ENCODE peak calls at places on chromosomes 1 and 21, in seven cellular contexts. H is IMR-90, M is tibial artery, Q is HepG2, V is mesothelial cell of epicardium, U is HCT116, O is dorsolateral prefrontal cortex. D is an unnamed sample.

GRCh38 chr1:41621791-41622190 is 137.3 kb upstream of the EDN2 start:
- DNase-seq in H (no peak), M (no peak), Q (no peak), V (no peak), U (no peak), O (no peak), D (no peak)

GRCh38 chr21:20617130-20617529 is 381.1 kb upstream of the NCAM2 start:
- DNase-seq in H (no peak), M (no peak), Q (no peak), V (no peak), U (no peak), O (no peak), D (no peak)

GRCh38 chr1:11046270-11046566 is 821 bp downstream of the MASP2 start:
- DNase-seq in H (no peak), M (no peak), Q (peak), V (no peak), U (no peak), O (no peak), D (no peak)

GRCh38 chr21:32641715-32642698 is 29.8 kb upstream of the CFAP298 start:
- DNase-seq in H (no peak), M (no peak), Q (no peak), V (no peak), U (no peak), O (no peak), D (no peak)

GRCh38 chr1:40939320-40940059 is 40.0 kb upstream of the CTPS1 start:
- DNase-seq in H (peak), M (peak), Q (peak), V (no peak), U (no peak), O (no peak), D (no peak)

GRCh38 chr1:179321533-179322216 is 28.1 kb downstream of the SOAT1 start:
- DNase-seq in H (no peak), M (no peak), Q (no peak), V (no peak), U (no peak), O (no peak), D (no peak)

GRCh38 chr1:9375912-9376311 is 83.2 kb downstream of the SPSB1 start:
- DNase-seq in H (no peak), M (peak), Q (no peak), V (no peak), U (no peak), O (no peak), D (no peak)

GRCh38 chr21:45430521-45431501 is 25.8 kb downstream of the COL18A1 start:
- DNase-seq in H (peak), M (no peak), Q (peak), V (peak), U (no peak), O (no peak), D (no peak)

GRCh38 chr21:36658926-36659325 is 40.0 kb upstream of the SIM2 start:
- DNase-seq in H (no peak), M (no peak), Q (no peak), V (no peak), U (no peak), O (no peak), D (no peak)

GRCh38 chr1:95321516-95321915 is 87.5 kb downstream of the RWDD3 start:
- DNase-seq in H (no peak), M (no peak), Q (no peak), V (no peak), U (no peak), O (no peak), D (no peak)

GRCh38 chr1:180270767-180271639 is 40.9 kb downstream of the LHX4 start:
- DNase-seq in H (peak), M (no peak), Q (peak), V (no peak), U (no peak), O (peak), D (no peak)

GRCh38 chr21:39377444-39378050 is 28.7 kb upstream of the HMGN1 start:
- DNase-seq in H (no peak), M (no peak), Q (peak), V (no peak), U (no peak), O (no peak), D (no peak)

GRCh38 chr1:112735752-112736151 is 20.6 kb upstream of the PPM1J start:
- DNase-seq in H (peak), M (no peak), Q (no peak), V (no peak), U (peak), O (no peak), D (no peak)

GRCh38 chr1:17601643-17602382 is 62.3 kb downstream of the ARHGEF10L start:
- DNase-seq in H (no peak), M (no peak), Q (no peak), V (no peak), U (no peak), O (no peak), D (no peak)

GRCh38 chr1:186792870-186793581 is 35.7 kb upstream of the PLA2G4A start:
- DNase-seq in H (peak), M (no peak), Q (no peak), V (no peak), U (no peak), O (no peak), D (no peak)

GRCh38 chr1:225695578-225696332 is 42.8 kb upstream of the ENAH start:
- DNase-seq in H (peak), M (no peak), Q (peak), V (no peak), U (no peak), O (no peak), D (no peak)

GRCh38 chr21:15037095-15037730 is 27.6 kb downstream of the NRIP1 start:
- DNase-seq in H (no peak), M (no peak), Q (no peak), V (no peak), U (no peak), O (no peak), D (no peak)

GRCh38 chr1:170063109-170063826 is 11.2 kb downstream of the KIFAP3 start:
- DNase-seq in H (peak), M (no peak), Q (peak), V (no peak), U (peak), O (no peak), D (no peak)

GRCh38 chr1:60620107-60620506 is 462.3 kb upstream of the NFIA start:
- DNase-seq in H (no peak), M (no peak), Q (no peak), V (no peak), U (no peak), O (no peak), D (no peak)

GRCh38 chr1:221284028-221284427 is 404.8 kb downstream of the HLX start:
- DNase-seq in H (peak), M (no peak), Q (no peak), V (no peak), U (peak), O (no peak), D (no peak)

GRCh38 chr1:238960071-238960470 is 426.3 kb upstream of the CHRM3 start:
- DNase-seq in H (peak), M (no peak), Q (no peak), V (no peak), U (no peak), O (no peak), D (no peak)

GRCh38 chr1:226064168-226064815 is 1.8 kb downstream of the H3-3A start:
- DNase-seq in H (no peak), M (no peak), Q (peak), V (no peak), U (no peak), O (no peak), D (no peak)

GRCh38 chr21:39527664-39528381 is 76.1 kb downstream of the SH3BGR start:
- DNase-seq in H (no peak), M (no peak), Q (peak), V (no peak), U (no peak), O (no peak), D (no peak)

GRCh38 chr1:237851209-237851845 is 39.4 kb downstream of the ZP4 start:
- DNase-seq in H (peak), M (no peak), Q (peak), V (peak), U (no peak), O (peak), D (no peak)

GRCh38 chr1:222786107-222786506 is 28.7 kb upstream of the DISP1 start:
- DNase-seq in H (no peak), M (no peak), Q (no peak), V (no peak), U (no peak), O (no peak), D (no peak)

GRCh38 chr21:39387461-39388037 is 38.7 kb upstream of the HMGN1 start:
- DNase-seq in H (peak), M (peak), Q (peak), V (peak), U (peak), O (peak), D (peak)

GRCh38 chr21:37710555-37711293 is 205.5 kb downstream of the KCNJ6 start:
- DNase-seq in H (peak), M (no peak), Q (peak), V (no peak), U (no peak), O (peak), D (no peak)

GRCh38 chr1:59445040-59445439 is 148.1 kb downstream of the FGGY start:
- DNase-seq in H (no peak), M (no peak), Q (no peak), V (no peak), U (no peak), O (no peak), D (no peak)

GRCh38 chr1:14259191-14259757 is 339.2 kb upstream of the KAZN start:
- DNase-seq in H (no peak), M (peak), Q (no peak), V (no peak), U (no peak), O (peak), D (no peak)

GRCh38 chr1:106678661-106679060 is 377.8 kb upstream of the PRMT6 start:
- DNase-seq in H (no peak), M (no peak), Q (no peak), V (no peak), U (no peak), O (no peak), D (no peak)

GRCh38 chr21:9738527-9738926 is 782.9 kb upstream of the TPTE start:
- DNase-seq in H (no peak), M (no peak), Q (no peak), V (no peak), U (no peak), O (no peak), D (no peak)

GRCh38 chr1:240455228-240455821 is 156.6 kb downstream of the GREM2 start:
- DNase-seq in H (peak), M (no peak), Q (no peak), V (no peak), U (no peak), O (no peak), D (no peak)

GRCh38 chr1:30903343-30904034 is 5.1 kb downstream of the SDC3 start:
- DNase-seq in H (peak), M (no peak), Q (no peak), V (no peak), U (no peak), O (no peak), D (no peak)

DNA sequence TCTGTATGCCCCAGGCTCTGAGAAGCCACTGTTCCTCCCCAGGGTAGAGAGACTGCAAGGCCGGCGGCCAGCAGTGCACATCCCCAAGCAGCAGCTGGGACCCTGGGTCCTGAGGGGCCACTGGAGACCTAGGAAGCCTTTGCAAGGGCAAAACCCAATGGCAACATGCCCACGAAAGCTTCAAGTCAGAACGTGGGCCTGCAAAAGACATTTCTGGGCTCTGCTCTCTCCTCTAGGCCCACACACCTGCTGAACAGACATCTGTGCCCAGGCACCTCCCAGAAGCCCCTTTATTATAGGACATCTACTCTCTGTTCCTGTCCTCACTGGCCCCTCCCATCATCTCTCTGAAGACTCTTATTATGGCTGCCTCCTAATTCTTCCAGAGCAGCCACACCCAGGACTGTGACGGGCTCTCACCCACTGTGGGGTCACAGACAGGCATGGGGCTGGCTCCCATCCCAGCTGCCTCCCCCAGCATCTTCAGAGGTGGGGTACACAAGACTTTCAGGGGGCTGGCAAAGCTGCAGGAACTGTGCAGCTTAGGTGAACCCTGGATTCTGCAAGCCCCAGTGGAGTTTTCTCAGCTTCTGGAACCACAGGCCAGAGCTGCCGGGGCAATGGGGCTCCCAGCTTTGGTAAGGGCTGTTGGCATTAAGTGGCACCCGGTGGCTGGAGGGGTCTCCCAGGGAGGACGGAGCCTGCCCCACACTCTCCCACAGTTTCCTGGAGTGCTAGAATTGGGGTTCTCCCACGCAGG is 12.6 kb downstream of the TRIM11 start:
- DNase-seq in H (no peak), M (no peak), Q (no peak), V (no peak), U (no peak), O (no peak), D (peak)
- TF ChIP-seq CTCF in H (no peak), M (no peak), Q (no peak), V (no peak), U (no peak), O (no peak), D (no peak)

GRCh38 chr1:232305020-232305419 is 324.9 kb downstream of the SIPA1L2 start:
- DNase-seq in H (no peak), M (no peak), Q (no peak), V (no peak), U (no peak), O (no peak), D (no peak)

GRCh38 chr1:232303221-232303620 is 326.7 kb downstream of the SIPA1L2 start:
- DNase-seq in H (no peak), M (no peak), Q (no peak), V (no peak), U (no peak), O (no peak), D (no peak)

GRCh38 chr1:232307299-232307698 is 322.6 kb downstream of the SIPA1L2 start:
- DNase-seq in H (no peak), M (peak), Q (no peak), V (no peak), U (no peak), O (no peak), D (no peak)

GRCh38 chr1:232308616-232309015 is 321.3 kb downstream of the SIPA1L2 start:
- DNase-seq in H (no peak), M (no peak), Q (no peak), V (no peak), U (no peak), O (no peak), D (no peak)

DNA sequence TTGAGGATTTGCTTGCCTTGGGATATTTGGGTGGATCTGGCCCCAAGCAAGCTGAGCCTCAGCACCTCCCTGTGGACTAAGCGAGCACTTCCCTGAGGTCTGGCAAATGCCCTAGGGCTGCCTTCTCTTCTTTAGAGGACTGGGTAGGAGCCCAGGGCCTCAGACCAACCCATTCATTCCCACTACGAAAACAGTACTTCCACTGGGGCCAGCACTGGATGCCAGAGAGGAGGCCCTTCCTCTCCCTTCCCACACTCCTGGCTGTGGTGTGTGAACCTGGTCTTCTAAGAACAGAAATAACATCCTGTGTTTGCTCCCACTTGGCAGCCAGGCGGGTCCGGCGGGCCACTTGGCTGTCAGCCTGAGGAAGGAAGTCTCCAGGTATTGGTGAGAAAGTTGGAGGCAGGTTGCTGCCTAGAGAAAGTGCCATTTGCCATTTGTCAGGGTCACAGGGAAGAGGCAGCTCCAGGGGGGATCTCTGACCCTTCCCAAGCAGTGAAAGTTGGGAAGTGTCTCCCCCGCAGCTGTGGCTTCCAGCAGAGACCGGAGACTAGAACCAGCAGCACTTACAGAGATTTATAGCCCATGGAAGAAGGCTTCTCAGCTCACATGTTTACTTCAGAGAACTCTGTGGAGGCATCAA is 323.5 kb downstream of the SIPA1L2 start:
- DNase-seq in H (no peak), M (peak), Q (no peak), V (no peak), U (no peak), O (no peak), D (no peak)
- TF ChIP-seq CTCF in H (no peak), M (peak), Q (no peak), V (no peak), U (peak), O (no peak), D (no peak)

DNA sequence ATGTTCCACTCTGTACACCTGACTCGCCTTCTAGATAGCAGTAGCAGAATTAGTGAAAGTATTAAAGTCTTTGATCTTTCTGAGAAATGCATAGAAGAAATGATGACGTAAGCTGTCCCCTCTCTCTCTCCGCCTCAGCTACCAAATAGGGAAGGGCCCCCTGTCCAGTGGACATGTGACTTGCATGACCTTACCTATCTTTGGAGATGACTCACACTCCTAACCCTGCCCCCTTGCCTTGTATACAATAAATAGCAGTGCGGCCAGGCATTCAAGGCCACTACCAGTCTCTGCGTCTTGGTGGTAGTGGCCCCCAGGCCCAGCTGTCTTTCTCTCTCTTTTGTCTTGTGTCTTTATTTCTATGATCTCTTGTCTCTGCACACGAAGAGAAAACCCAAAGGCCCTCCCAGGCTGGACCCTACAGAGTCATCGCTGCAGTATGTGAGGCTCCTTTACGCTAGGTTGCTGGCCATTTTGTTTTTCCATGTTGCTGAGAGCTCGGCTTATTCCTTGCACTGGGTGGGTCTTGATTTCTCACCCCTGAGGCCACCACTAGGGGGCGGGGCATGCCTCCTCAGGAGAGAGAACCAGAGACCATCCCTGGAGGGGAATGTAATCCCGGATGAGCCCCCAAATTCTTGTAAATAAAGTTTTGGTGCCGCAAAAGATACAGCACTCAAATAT is 16.0 kb upstream of the ZBTB8B start:
- DNase-seq in H (no peak), M (no peak), Q (peak), V (no peak), U (peak), O (no peak), D (no peak)
- TF ChIP-seq CTCF in H (no peak), M (no peak), Q (peak), V (peak), U (peak), O (no peak), D (no peak)

GRCh38 chr1:109213824-109214693 is at the start of gene SARS1:
- DNase-seq in H (peak), M (peak), Q (peak), V (peak), U (peak), O (peak), D (peak)
- TF ChIP-seq CTCF in H (no peak), M (no peak), Q (no peak), V (no peak), U (no peak), O (no peak), D (no peak)

GRCh38 chr1:156489166-156489934 is 11.2 kb downstream of the MEF2D start:
- DNase-seq in H (peak), M (no peak), Q (no peak), V (no peak), U (no peak), O (peak), D (no peak)
- TF ChIP-seq CTCF in H (peak), M (no peak), Q (no peak), V (no peak), U (no peak), O (no peak), D (no peak)

GRCh38 chr1:209747580-209748262 is 8.1 kb upstream of the TRAF3IP3 start:
- DNase-seq in H (peak), M (peak), Q (peak), V (peak), U (peak), O (peak), D (peak)
- TF ChIP-seq CTCF in H (peak), M (peak), Q (peak), V (peak), U (peak), O (peak), D (peak)

GRCh38 chr1:229842302-229843255 is 216.5 kb downstream of the URB2 start:
- DNase-seq in H (no peak), M (no peak), Q (no peak), V (no peak), U (no peak), O (no peak), D (no peak)

GRCh38 chr1:229845410-229846138 is 219.5 kb downstream of the URB2 start:
- DNase-seq in H (no peak), M (no peak), Q (no peak), V (no peak), U (no peak), O (no peak), D (no peak)

GRCh38 chr1:229844675-229845074 is 218.6 kb downstream of the URB2 start:
- DNase-seq in H (no peak), M (no peak), Q (no peak), V (no peak), U (no peak), O (no peak), D (no peak)

GRCh38 chr1:229841230-229841629 is 215.2 kb downstream of the URB2 start:
- DNase-seq in H (no peak), M (no peak), Q (no peak), V (no peak), U (no peak), O (no peak), D (no peak)

GRCh38 chr1:229843627-229844238 is 217.7 kb downstream of the URB2 start:
- DNase-seq in H (no peak), M (no peak), Q (peak), V (no peak), U (peak), O (no peak), D (no peak)
- TF ChIP-seq CTCF in H (no peak), M (no peak), Q (peak), V (no peak), U (peak), O (no peak), D (no peak)

GRCh38 chr1:235663628-235664027 is 14.0 kb upstream of the GNG4 start:
- DNase-seq in H (no peak), M (no peak), Q (no peak), V (no peak), U (no peak), O (no peak), D (no peak)

GRCh38 chr1:235657747-235658526 is 8.4 kb upstream of the GNG4 start:
- DNase-seq in H (no peak), M (no peak), Q (peak), V (no peak), U (no peak), O (no peak), D (no peak)

GRCh38 chr1:235657269-235657668 is 7.7 kb upstream of the GNG4 start:
- DNase-seq in H (no peak), M (no peak), Q (peak), V (no peak), U (no peak), O (no peak), D (no peak)

GRCh38 chr1:235659186-235659771 is 9.7 kb upstream of the GNG4 start:
- DNase-seq in H (no peak), M (no peak), Q (no peak), V (no peak), U (no peak), O (no peak), D (no peak)
- TF ChIP-seq CTCF in H (no peak), M (no peak), Q (no peak), V (no peak), U (no peak), O (no peak), D (no peak)